ENCODE peak calls at places on chromosomes 2 and 18, in five cellular contexts. One of them, this sample, is unnamed. For H3K4me1, the result is how much of the 10 kb centered on the place peaks cover.

GRCh38 chr2:197261808-197262226 is 48.8 kb downstream of the ANKRD44 start:
- DNase-seq in naive thymus-derived CD4-positive, alpha-beta T cell: no peak
- DNase-seq in adrenal gland: no peak
- DNase-seq in colonic mucosa: no peak
- DNase-seq in uterus: no peak
- DNase-seq in this sample: no peak

GRCh38 chr2:109531896-109532727 is 81.7 kb downstream of the SEPTIN10 start:
- DNase-seq in naive thymus-derived CD4-positive, alpha-beta T cell: no peak
- DNase-seq in adrenal gland: peak
- DNase-seq in colonic mucosa: no peak
- DNase-seq in uterus: no peak
- DNase-seq in this sample: peak

GRCh38 chr2:160125828-160126227 is 63.4 kb upstream of the PLA2R1 start:
- DNase-seq in naive thymus-derived CD4-positive, alpha-beta T cell: no peak
- DNase-seq in adrenal gland: no peak
- DNase-seq in colonic mucosa: no peak
- DNase-seq in uterus: no peak
- DNase-seq in this sample: no peak

GRCh38 chr2:196415384-196415783 is 224.1 kb upstream of the CCDC150 start:
- DNase-seq in naive thymus-derived CD4-positive, alpha-beta T cell: no peak
- DNase-seq in adrenal gland: no peak
- DNase-seq in colonic mucosa: no peak
- DNase-seq in uterus: no peak
- DNase-seq in this sample: no peak

GRCh38 chr2:230684222-230685164 is 28.1 kb upstream of the CAB39 start:
- DNase-seq in naive thymus-derived CD4-positive, alpha-beta T cell: no peak
- DNase-seq in adrenal gland: no peak
- DNase-seq in colonic mucosa: peak
- DNase-seq in uterus: no peak
- DNase-seq in this sample: no peak

GRCh38 chr2:67159929-67160328 is 237.2 kb upstream of the ETAA1 start:
- DNase-seq in naive thymus-derived CD4-positive, alpha-beta T cell: no peak
- DNase-seq in adrenal gland: peak
- DNase-seq in colonic mucosa: no peak
- DNase-seq in uterus: no peak
- DNase-seq in this sample: no peak

GRCh38 chr18:53991202-53991601 is 233.3 kb downstream of the MBD2 start:
- DNase-seq in naive thymus-derived CD4-positive, alpha-beta T cell: no peak
- DNase-seq in adrenal gland: no peak
- DNase-seq in colonic mucosa: no peak
- DNase-seq in uterus: no peak
- DNase-seq in this sample: no peak

GRCh38 chr2:75560022-75560767 is 544 bp downstream of the EVA1A start:
- DNase-seq in naive thymus-derived CD4-positive, alpha-beta T cell: no peak
- DNase-seq in adrenal gland: no peak
- DNase-seq in colonic mucosa: no peak
- DNase-seq in uterus: peak
- DNase-seq in this sample: no peak

GRCh38 chr2:46814160-46814559 is 101.4 kb downstream of the MCFD2 start:
- DNase-seq in naive thymus-derived CD4-positive, alpha-beta T cell: no peak
- DNase-seq in adrenal gland: peak
- DNase-seq in colonic mucosa: peak
- DNase-seq in uterus: peak
- DNase-seq in this sample: no peak

GRCh38 chr18:61608306-61608705 is 275.1 kb downstream of the CDH20 start:
- DNase-seq in naive thymus-derived CD4-positive, alpha-beta T cell: no peak
- DNase-seq in adrenal gland: no peak
- DNase-seq in colonic mucosa: no peak
- DNase-seq in uterus: no peak
- DNase-seq in this sample: no peak

GRCh38 chr2:197633109-197633657 is 42.2 kb downstream of the RFTN2 start:
- DNase-seq in naive thymus-derived CD4-positive, alpha-beta T cell: no peak
- DNase-seq in adrenal gland: no peak
- DNase-seq in colonic mucosa: no peak
- DNase-seq in uterus: no peak
- DNase-seq in this sample: no peak

GRCh38 chr2:88078624-88079169 is 11.1 kb downstream of the SMYD1 start:
- DNase-seq in naive thymus-derived CD4-positive, alpha-beta T cell: no peak
- DNase-seq in adrenal gland: no peak
- DNase-seq in colonic mucosa: no peak
- DNase-seq in uterus: no peak
- DNase-seq in this sample: no peak

GRCh38 chr2:217228732-217229131 is 368.9 kb upstream of the TNP1 start:
- DNase-seq in naive thymus-derived CD4-positive, alpha-beta T cell: no peak
- DNase-seq in adrenal gland: no peak
- DNase-seq in colonic mucosa: no peak
- DNase-seq in uterus: no peak
- DNase-seq in this sample: no peak

DNA sequence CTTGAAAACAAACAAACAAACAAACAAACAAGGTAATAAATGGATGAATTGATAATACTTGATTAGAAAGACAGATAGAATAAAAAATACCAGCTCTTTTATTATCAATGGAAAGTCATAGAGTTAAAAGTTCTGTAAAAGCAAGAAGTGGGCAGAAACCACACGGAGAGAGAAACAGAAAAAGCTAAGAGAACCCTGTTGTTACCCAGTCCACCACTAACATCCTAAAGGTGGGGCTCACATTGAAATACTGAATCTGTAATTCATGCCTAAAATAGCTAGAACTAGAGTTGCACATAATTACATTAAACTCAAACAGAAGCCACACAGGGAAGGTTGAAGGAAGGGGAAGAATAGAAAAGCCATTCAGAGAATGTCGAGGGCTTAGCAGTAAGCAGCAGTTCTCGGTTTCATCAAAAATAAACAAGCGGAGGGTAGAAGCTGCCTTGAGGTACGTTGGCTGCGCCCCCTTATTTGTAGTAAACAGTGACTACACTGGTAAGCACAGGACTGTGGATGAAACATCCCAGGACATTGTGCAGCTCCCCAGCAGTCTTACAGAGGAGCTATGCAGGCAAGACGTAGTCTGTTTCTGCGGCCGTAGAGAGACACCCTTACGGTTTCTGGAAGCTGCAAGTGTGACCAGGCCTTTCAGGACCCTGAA is 1247.0 kb upstream of the GYPC start:
- DNase-seq in naive thymus-derived CD4-positive, alpha-beta T cell: no peak
- DNase-seq in adrenal gland: no peak
- DNase-seq in colonic mucosa: no peak
- DNase-seq in uterus: no peak
- DNase-seq in this sample: no peak
- H3K27ac ChIP-seq in naive thymus-derived CD4-positive, alpha-beta T cell: no peak
- H3K27ac ChIP-seq in adrenal gland: no peak
- H3K27ac ChIP-seq in colonic mucosa: no peak
- H3K27ac ChIP-seq in uterus: no peak
- H3K27ac ChIP-seq in this sample: no peak

GRCh38 chr2:61435291-61435690 is 35.6 kb downstream of the USP34 start:
- DNase-seq in naive thymus-derived CD4-positive, alpha-beta T cell: no peak
- DNase-seq in adrenal gland: no peak
- DNase-seq in colonic mucosa: no peak
- DNase-seq in uterus: no peak
- DNase-seq in this sample: no peak
- H3K4me1 ChIP-seq in naive thymus-derived CD4-positive, alpha-beta T cell: under half
- H3K4me1 ChIP-seq in adrenal gland: under half
- H3K4me1 ChIP-seq in colonic mucosa: under half
- H3K4me1 ChIP-seq in uterus: under half
- H3K4me1 ChIP-seq in this sample: under half

GRCh38 chr2:99403084-99403483 is 65.9 kb downstream of the EIF5B start:
- DNase-seq in naive thymus-derived CD4-positive, alpha-beta T cell: no peak
- DNase-seq in adrenal gland: no peak
- DNase-seq in colonic mucosa: no peak
- DNase-seq in uterus: no peak
- DNase-seq in this sample: no peak

GRCh38 chr2:99403524-99403923 is 66.3 kb downstream of the EIF5B start:
- DNase-seq in naive thymus-derived CD4-positive, alpha-beta T cell: no peak
- DNase-seq in adrenal gland: no peak
- DNase-seq in colonic mucosa: no peak
- DNase-seq in uterus: no peak
- DNase-seq in this sample: no peak

GRCh38 chr2:99404800-99405669 is 67.8 kb downstream of the EIF5B start:
- DNase-seq in naive thymus-derived CD4-positive, alpha-beta T cell: no peak
- DNase-seq in adrenal gland: no peak
- DNase-seq in colonic mucosa: no peak
- DNase-seq in uterus: no peak
- DNase-seq in this sample: no peak

GRCh38 chr2:99406137-99406536 is 68.9 kb downstream of the EIF5B start:
- DNase-seq in naive thymus-derived CD4-positive, alpha-beta T cell: no peak
- DNase-seq in adrenal gland: no peak
- DNase-seq in colonic mucosa: no peak
- DNase-seq in uterus: no peak
- DNase-seq in this sample: no peak

GRCh38 chr2:99404039-99404799 is 67.0 kb downstream of the EIF5B start:
- DNase-seq in naive thymus-derived CD4-positive, alpha-beta T cell: no peak
- DNase-seq in adrenal gland: no peak
- DNase-seq in colonic mucosa: no peak
- DNase-seq in uterus: no peak
- DNase-seq in this sample: no peak
- H3K4me3 ChIP-seq in naive thymus-derived CD4-positive, alpha-beta T cell: no peak
- H3K4me3 ChIP-seq in adrenal gland: no peak
- H3K4me3 ChIP-seq in colonic mucosa: no peak
- H3K4me3 ChIP-seq in uterus: no peak
- H3K4me3 ChIP-seq in this sample: no peak

GRCh38 chr2:240999001-240999791 is 778 bp downstream of the SNED1 start:
- DNase-seq in naive thymus-derived CD4-positive, alpha-beta T cell: peak
- DNase-seq in adrenal gland: peak
- DNase-seq in colonic mucosa: peak
- DNase-seq in uterus: peak
- DNase-seq in this sample: peak

GRCh38 chr2:241002275-241003046 is 4.0 kb downstream of the SNED1 start:
- DNase-seq in naive thymus-derived CD4-positive, alpha-beta T cell: no peak
- DNase-seq in adrenal gland: peak
- DNase-seq in colonic mucosa: peak
- DNase-seq in uterus: no peak
- DNase-seq in this sample: peak

GRCh38 chr2:241001413-241002274 is 3.2 kb downstream of the SNED1 start:
- DNase-seq in naive thymus-derived CD4-positive, alpha-beta T cell: no peak
- DNase-seq in adrenal gland: peak
- DNase-seq in colonic mucosa: no peak
- DNase-seq in uterus: no peak
- DNase-seq in this sample: peak

GRCh38 chr2:240999873-241000541 is 1.6 kb downstream of the SNED1 start:
- DNase-seq in naive thymus-derived CD4-positive, alpha-beta T cell: peak
- DNase-seq in adrenal gland: peak
- DNase-seq in colonic mucosa: peak
- DNase-seq in uterus: no peak
- DNase-seq in this sample: peak

DNA sequence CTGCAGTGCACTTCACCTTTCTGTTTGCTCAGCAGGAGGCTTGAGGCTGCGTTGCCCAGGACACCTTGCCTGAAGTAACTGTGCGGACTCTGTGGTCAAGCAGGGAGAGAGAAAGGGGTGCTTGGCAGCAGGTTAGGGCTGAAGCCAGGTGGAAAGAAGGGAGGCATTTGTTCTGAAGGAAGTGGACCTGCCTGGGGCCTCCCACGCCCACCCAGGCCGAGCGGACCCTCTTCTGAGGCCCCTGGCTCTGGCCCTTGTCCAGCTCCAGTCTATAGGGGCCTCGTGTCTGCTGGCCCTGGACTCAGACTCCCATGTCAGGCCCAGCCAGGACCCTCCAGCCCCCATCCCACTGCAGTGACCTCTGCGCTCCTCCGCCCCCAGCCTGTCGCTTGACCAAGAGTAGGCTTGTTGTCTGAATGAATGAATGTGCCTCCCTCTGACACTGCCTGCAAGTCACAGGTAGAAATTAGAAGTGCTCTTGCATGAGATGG is 2.5 kb downstream of the SNED1 start:
- DNase-seq in naive thymus-derived CD4-positive, alpha-beta T cell: no peak
- DNase-seq in adrenal gland: peak
- DNase-seq in colonic mucosa: no peak
- DNase-seq in uterus: no peak
- DNase-seq in this sample: no peak
- H3K27ac ChIP-seq in naive thymus-derived CD4-positive, alpha-beta T cell: no peak
- H3K27ac ChIP-seq in adrenal gland: no peak
- H3K27ac ChIP-seq in colonic mucosa: no peak
- H3K27ac ChIP-seq in uterus: no peak
- H3K27ac ChIP-seq in this sample: no peak

GRCh38 chr2:102356741-102357140 is 1.1 kb downstream of the IL18R1 start:
- DNase-seq in naive thymus-derived CD4-positive, alpha-beta T cell: no peak
- DNase-seq in adrenal gland: no peak
- DNase-seq in colonic mucosa: no peak
- DNase-seq in uterus: no peak
- DNase-seq in this sample: no peak
- H3K4me1 ChIP-seq in naive thymus-derived CD4-positive, alpha-beta T cell: under half
- H3K4me1 ChIP-seq in adrenal gland: under half
- H3K4me1 ChIP-seq in colonic mucosa: under half
- H3K4me1 ChIP-seq in uterus: under half
- H3K4me1 ChIP-seq in this sample: under half

DNA sequence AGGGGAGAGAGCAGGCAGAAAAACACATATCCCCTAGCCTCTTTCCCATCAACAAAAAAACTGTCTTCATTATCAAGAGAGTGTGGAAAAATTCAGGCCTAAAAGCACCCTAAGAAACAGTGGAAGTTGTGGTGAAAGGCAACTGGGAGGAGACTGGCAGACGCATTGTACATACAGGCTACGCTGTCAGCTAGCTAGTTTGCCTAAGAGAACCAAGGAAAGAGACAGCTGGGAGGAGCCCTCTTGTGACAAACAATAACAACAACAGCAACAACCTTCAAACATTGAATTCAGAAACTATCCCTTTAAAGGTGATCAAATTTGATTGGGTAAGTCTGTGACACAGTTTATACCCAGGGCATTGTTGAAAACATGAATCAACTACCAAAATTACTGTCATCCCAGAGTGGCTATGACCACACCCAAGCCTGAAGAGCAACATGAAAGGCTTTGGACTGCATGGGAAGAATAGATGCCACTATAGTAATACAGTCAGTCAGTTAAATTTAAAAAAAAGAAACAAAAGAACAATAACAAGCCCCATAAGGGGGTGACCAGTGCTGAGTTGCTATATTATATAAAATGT is 88.9 kb upstream of the CRIM1 start:
- DNase-seq in naive thymus-derived CD4-positive, alpha-beta T cell: no peak
- DNase-seq in adrenal gland: no peak
- DNase-seq in colonic mucosa: no peak
- DNase-seq in uterus: no peak
- DNase-seq in this sample: no peak
- H3K4me3 ChIP-seq in naive thymus-derived CD4-positive, alpha-beta T cell: no peak
- H3K4me3 ChIP-seq in adrenal gland: no peak
- H3K4me3 ChIP-seq in colonic mucosa: no peak
- H3K4me3 ChIP-seq in uterus: no peak
- H3K4me3 ChIP-seq in this sample: no peak

DNA sequence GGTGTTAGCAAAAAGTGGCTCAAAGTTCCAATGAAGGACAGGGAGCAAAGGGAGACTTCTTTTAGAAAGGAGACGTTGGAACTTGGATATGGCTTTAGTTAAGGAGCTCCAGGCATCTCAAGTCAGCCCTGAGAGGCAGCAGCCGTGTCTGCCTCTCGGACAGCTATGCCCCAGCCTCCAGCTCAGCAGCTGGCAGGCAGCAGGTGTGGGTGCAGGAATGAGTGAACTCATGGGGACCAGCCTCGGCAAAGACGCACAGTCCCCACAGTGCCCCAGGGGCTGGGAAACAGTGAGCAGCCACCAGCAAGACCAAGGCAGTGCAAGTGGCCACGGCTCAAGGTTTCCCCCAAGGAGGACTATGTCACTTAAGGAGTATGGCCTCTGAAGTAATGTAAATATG is 1.6 kb upstream of the LRRFIP1 start:
- DNase-seq in naive thymus-derived CD4-positive, alpha-beta T cell: no peak
- DNase-seq in adrenal gland: no peak
- DNase-seq in colonic mucosa: no peak
- DNase-seq in uterus: no peak
- DNase-seq in this sample: no peak
- H3K27ac ChIP-seq in naive thymus-derived CD4-positive, alpha-beta T cell: no peak
- H3K27ac ChIP-seq in adrenal gland: no peak
- H3K27ac ChIP-seq in colonic mucosa: no peak
- H3K27ac ChIP-seq in uterus: peak
- H3K27ac ChIP-seq in this sample: no peak

This sample was measured in suprapubic skin.